ENCODE peak calls at places on chromosome 1, in eight cellular contexts. S is endodermal cell; L is GM12864; Y is naive thymus-derived CD8-positive, alpha-beta T cell; D is hepatocyte; P is T-helper 1 cell; O is T-helper 9 cell; A is NCI-H1092 treated with DMSO at 0.1 percent for 48 hours. N is an unnamed sample.

GRCh38 chr1:248881261-248881660 is 22.4 kb upstream of the ZNF692 start:
- DNase-seq in S (no peak), L (no peak), Y (no peak), D (no peak), P (no peak), O (no peak), A (no peak), N (no peak)

GRCh38 chr1:26306290-26307221 is at the start of gene UBXN11:
- DNase-seq in S (peak), L (peak), Y (peak), D (peak), P (peak), O (peak), A (peak), N (peak)

GRCh38 chr1:39981385-39981784 is 26.4 kb downstream of the MFSD2A start:
- DNase-seq in S (no peak), L (no peak), Y (no peak), D (no peak), P (no peak), O (no peak), A (no peak), N (no peak)

GRCh38 chr1:153750026-153750995 is 22.5 kb downstream of the INTS3 start:
- DNase-seq in S (no peak), L (no peak), Y (no peak), D (no peak), P (no peak), O (no peak), A (no peak), N (peak)

GRCh38 chr1:203349757-203350522 is 982 bp downstream of the FMOD start:
- DNase-seq in S (no peak), L (no peak), Y (no peak), D (peak), P (no peak), O (no peak), A (no peak), N (no peak)

GRCh38 chr1:196114193-196114592 is 494.0 kb downstream of the KCNT2 start:
- DNase-seq in S (no peak), L (no peak), Y (no peak), D (no peak), P (no peak), O (no peak), A (no peak), N (peak)

GRCh38 chr1:240475832-240476231 is 136.1 kb downstream of the GREM2 start:
- DNase-seq in S (no peak), L (no peak), Y (no peak), D (no peak), P (no peak), O (no peak), A (no peak), N (no peak)

GRCh38 chr1:16175610-16176553 is 20.0 kb upstream of the EPHA2 start:
- DNase-seq in S (peak), L (no peak), Y (no peak), D (peak), P (no peak), O (no peak), A (peak), N (peak)

GRCh38 chr1:226215239-226215638 is 8.2 kb upstream of the MIXL1 start:
- DNase-seq in S (peak), L (no peak), Y (no peak), D (no peak), P (no peak), O (no peak), A (no peak), N (no peak)

GRCh38 chr1:198749279-198749678 is 110.4 kb downstream of the PTPRC start:
- DNase-seq in S (no peak), L (no peak), Y (no peak), D (no peak), P (no peak), O (no peak), A (no peak), N (no peak)

GRCh38 chr1:9437931-9438330 is 101.3 kb upstream of the SLC25A33 start:
- DNase-seq in S (peak), L (no peak), Y (no peak), D (peak), P (no peak), O (no peak), A (no peak), N (peak)

GRCh38 chr1:192588546-192588945 is 13.0 kb downstream of the RGS1 start:
- DNase-seq in S (no peak), L (no peak), Y (no peak), D (no peak), P (no peak), O (no peak), A (no peak), N (peak)

GRCh38 chr1:79561521-79561978 is 555.0 kb upstream of the ADGRL4 start:
- DNase-seq in S (no peak), L (no peak), Y (no peak), D (no peak), P (peak), O (no peak), A (no peak), N (no peak)

GRCh38 chr1:66526036-66526435 is 7.9 kb upstream of the SGIP1 start:
- DNase-seq in S (no peak), L (no peak), Y (no peak), D (no peak), P (no peak), O (no peak), A (no peak), N (no peak)

GRCh38 chr1:61445269-61445825 is 279.6 kb downstream of the TM2D1 start:
- DNase-seq in S (no peak), L (no peak), Y (no peak), D (no peak), P (no peak), O (no peak), A (no peak), N (no peak)

N was measured in fibroblast of the aortic adventitia.